ENCODE peak calls at places on chromosomes 16 and 17, in seven cellular contexts. One of them, this sample, is unnamed.

GRCh38 chr16:72913551-72913950 is 134.4 kb downstream of the ZFHX3 start:
- DNase-seq in adrenal gland: no peak
- DNase-seq in body of pancreas: no peak
- DNase-seq in A549: no peak
- DNase-seq in suprapubic skin: no peak
- DNase-seq in right lobe of liver: no peak
- DNase-seq in lower leg skin: no peak
- DNase-seq in this sample: no peak

GRCh38 chr16:86490859-86491642 is 19.3 kb upstream of the FOXF1 start:
- DNase-seq in adrenal gland: no peak
- DNase-seq in body of pancreas: no peak
- DNase-seq in A549: no peak
- DNase-seq in suprapubic skin: no peak
- DNase-seq in right lobe of liver: no peak
- DNase-seq in lower leg skin: no peak
- DNase-seq in this sample: no peak

GRCh38 chr16:18069683-18070082 is 266.9 kb downstream of the NPIPA8 start:
- DNase-seq in adrenal gland: no peak
- DNase-seq in body of pancreas: no peak
- DNase-seq in A549: no peak
- DNase-seq in suprapubic skin: no peak
- DNase-seq in right lobe of liver: no peak
- DNase-seq in lower leg skin: no peak
- DNase-seq in this sample: no peak

GRCh38 chr17:74123866-74124265 is 79.6 kb upstream of the RPL38 start:
- DNase-seq in adrenal gland: no peak
- DNase-seq in body of pancreas: no peak
- DNase-seq in A549: no peak
- DNase-seq in suprapubic skin: peak; percentile 59
- DNase-seq in right lobe of liver: no peak
- DNase-seq in lower leg skin: no peak
- DNase-seq in this sample: no peak

GRCh38 chr16:81478876-81479496 is 34.4 kb downstream of the CMIP start:
- DNase-seq in adrenal gland: peak; percentile 56
- DNase-seq in body of pancreas: peak; percentile 67
- DNase-seq in A549: no peak
- DNase-seq in suprapubic skin: no peak
- DNase-seq in right lobe of liver: peak; percentile 68
- DNase-seq in lower leg skin: no peak
- DNase-seq in this sample: peak; percentile 91

GRCh38 chr17:53792451-53792850 is 30.3 kb upstream of the KIF2B start:
- DNase-seq in adrenal gland: no peak
- DNase-seq in body of pancreas: no peak
- DNase-seq in A549: no peak
- DNase-seq in suprapubic skin: no peak
- DNase-seq in right lobe of liver: no peak
- DNase-seq in lower leg skin: no peak
- DNase-seq in this sample: no peak

GRCh38 chr16:14286381-14287230 is 215.5 kb downstream of the MRTFB start:
- DNase-seq in adrenal gland: peak; percentile 37
- DNase-seq in body of pancreas: no peak
- DNase-seq in A549: no peak
- DNase-seq in suprapubic skin: no peak
- DNase-seq in right lobe of liver: no peak
- DNase-seq in lower leg skin: no peak
- DNase-seq in this sample: no peak

GRCh38 chr16:13909872-13910303 is 10.1 kb upstream of the ERCC4 start:
- DNase-seq in adrenal gland: peak; percentile 42
- DNase-seq in body of pancreas: peak; percentile 94
- DNase-seq in A549: peak; percentile 49
- DNase-seq in suprapubic skin: no peak
- DNase-seq in right lobe of liver: peak; percentile 56
- DNase-seq in lower leg skin: no peak
- DNase-seq in this sample: no peak

GRCh38 chr17:7313890-7314718 is 1.1 kb downstream of the GPS2 start:
- DNase-seq in adrenal gland: no peak
- DNase-seq in body of pancreas: no peak
- DNase-seq in A549: peak; percentile 46
- DNase-seq in suprapubic skin: no peak
- DNase-seq in right lobe of liver: no peak
- DNase-seq in lower leg skin: no peak
- DNase-seq in this sample: no peak

GRCh38 chr16:11615756-11616447 is 29.2 kb upstream of the LITAF start:
- DNase-seq in adrenal gland: no peak
- DNase-seq in body of pancreas: no peak
- DNase-seq in A549: no peak
- DNase-seq in suprapubic skin: no peak
- DNase-seq in right lobe of liver: no peak
- DNase-seq in lower leg skin: no peak
- DNase-seq in this sample: no peak

GRCh38 chr17:48051278-48051677 is 3.1 kb downstream of the NFE2L1 start:
- DNase-seq in adrenal gland: peak; percentile 55
- DNase-seq in body of pancreas: no peak
- DNase-seq in A549: no peak
- DNase-seq in suprapubic skin: no peak
- DNase-seq in right lobe of liver: no peak
- DNase-seq in lower leg skin: no peak
- DNase-seq in this sample: peak; percentile 73

GRCh38 chr17:81917565-81918332 is at the start of gene SIRT7:
- DNase-seq in adrenal gland: peak; percentile 77
- DNase-seq in body of pancreas: peak; percentile 76
- DNase-seq in A549: peak; percentile 83
- DNase-seq in suprapubic skin: no peak
- DNase-seq in right lobe of liver: peak; percentile 85
- DNase-seq in lower leg skin: peak; percentile 92
- DNase-seq in this sample: peak; percentile 94

GRCh38 chr16:85041184-85041928 is 13.8 kb downstream of the KIAA0513 start:
- DNase-seq in adrenal gland: no peak
- DNase-seq in body of pancreas: no peak
- DNase-seq in A549: no peak
- DNase-seq in suprapubic skin: no peak
- DNase-seq in right lobe of liver: no peak
- DNase-seq in lower leg skin: no peak
- DNase-seq in this sample: no peak

GRCh38 chr17:78313735-78314648 is 45.9 kb downstream of the SOCS3 start:
- DNase-seq in adrenal gland: peak; percentile 66
- DNase-seq in body of pancreas: peak; percentile 88
- DNase-seq in A549: peak; percentile 95
- DNase-seq in suprapubic skin: no peak
- DNase-seq in right lobe of liver: peak; percentile 93
- DNase-seq in lower leg skin: peak; percentile 94
- DNase-seq in this sample: peak; percentile 89

GRCh38 chr17:77886387-77886728 is 72.1 kb upstream of the TNRC6C start:
- DNase-seq in adrenal gland: no peak
- DNase-seq in body of pancreas: no peak
- DNase-seq in A549: peak; percentile 33
- DNase-seq in suprapubic skin: no peak
- DNase-seq in right lobe of liver: peak; percentile 42
- DNase-seq in lower leg skin: no peak
- DNase-seq in this sample: peak; percentile 92

GRCh38 chr17:73976676-73977521 is 226.6 kb upstream of the RPL38 start:
- DNase-seq in adrenal gland: no peak
- DNase-seq in body of pancreas: no peak
- DNase-seq in A549: no peak
- DNase-seq in suprapubic skin: no peak
- DNase-seq in right lobe of liver: no peak
- DNase-seq in lower leg skin: no peak
- DNase-seq in this sample: no peak

GRCh38 chr16:31253642-31254045 is 6.1 kb upstream of the ITGAM start:
- DNase-seq in adrenal gland: peak; percentile 27
- DNase-seq in body of pancreas: peak; percentile 9
- DNase-seq in A549: peak; percentile 77
- DNase-seq in suprapubic skin: no peak
- DNase-seq in right lobe of liver: peak; percentile 53
- DNase-seq in lower leg skin: peak; percentile 88
- DNase-seq in this sample: peak; percentile 81

GRCh38 chr17:37761065-37761464 is 16.2 kb upstream of the HNF1B start:
- DNase-seq in adrenal gland: no peak
- DNase-seq in body of pancreas: no peak
- DNase-seq in A549: no peak
- DNase-seq in suprapubic skin: no peak
- DNase-seq in right lobe of liver: no peak
- DNase-seq in lower leg skin: no peak
- DNase-seq in this sample: no peak

GRCh38 chr16:15754821-15755534 is 101.8 kb downstream of the MYH11 start:
- DNase-seq in adrenal gland: no peak
- DNase-seq in body of pancreas: no peak
- DNase-seq in A549: no peak
- DNase-seq in suprapubic skin: no peak
- DNase-seq in right lobe of liver: no peak
- DNase-seq in lower leg skin: no peak
- DNase-seq in this sample: no peak

GRCh38 chr17:61794792-61795191 is 68.5 kb downstream of the BRIP1 start:
- DNase-seq in adrenal gland: no peak
- DNase-seq in body of pancreas: no peak
- DNase-seq in A549: no peak
- DNase-seq in suprapubic skin: no peak
- DNase-seq in right lobe of liver: no peak
- DNase-seq in lower leg skin: no peak
- DNase-seq in this sample: no peak

GRCh38 chr17:61793565-61793964 is 69.8 kb downstream of the BRIP1 start:
- DNase-seq in adrenal gland: no peak
- DNase-seq in body of pancreas: no peak
- DNase-seq in A549: no peak
- DNase-seq in suprapubic skin: no peak
- DNase-seq in right lobe of liver: no peak
- DNase-seq in lower leg skin: no peak
- DNase-seq in this sample: no peak

GRCh38 chr17:61794242-61794641 is 69.1 kb downstream of the BRIP1 start:
- DNase-seq in adrenal gland: no peak
- DNase-seq in body of pancreas: no peak
- DNase-seq in A549: no peak
- DNase-seq in suprapubic skin: no peak
- DNase-seq in right lobe of liver: no peak
- DNase-seq in lower leg skin: no peak
- DNase-seq in this sample: no peak

GRCh38 chr17:61797283-61797682 is 66.0 kb downstream of the BRIP1 start:
- DNase-seq in adrenal gland: no peak
- DNase-seq in body of pancreas: no peak
- DNase-seq in A549: no peak
- DNase-seq in suprapubic skin: no peak
- DNase-seq in right lobe of liver: no peak
- DNase-seq in lower leg skin: no peak
- DNase-seq in this sample: no peak

GRCh38 chr17:61795546-61795945 is 67.8 kb downstream of the BRIP1 start:
- DNase-seq in adrenal gland: no peak
- DNase-seq in body of pancreas: no peak
- DNase-seq in A549: no peak
- DNase-seq in suprapubic skin: no peak
- DNase-seq in right lobe of liver: no peak
- DNase-seq in lower leg skin: no peak
- DNase-seq in this sample: no peak
- TF ChIP-seq POLR2A in adrenal gland: no peak
- TF ChIP-seq POLR2A in body of pancreas: no peak
- TF ChIP-seq POLR2A in A549: no peak
- TF ChIP-seq POLR2A in suprapubic skin: no peak
- TF ChIP-seq POLR2A in right lobe of liver: no peak
- TF ChIP-seq POLR2A in lower leg skin: no peak
- TF ChIP-seq POLR2A in this sample: no peak

DNA sequence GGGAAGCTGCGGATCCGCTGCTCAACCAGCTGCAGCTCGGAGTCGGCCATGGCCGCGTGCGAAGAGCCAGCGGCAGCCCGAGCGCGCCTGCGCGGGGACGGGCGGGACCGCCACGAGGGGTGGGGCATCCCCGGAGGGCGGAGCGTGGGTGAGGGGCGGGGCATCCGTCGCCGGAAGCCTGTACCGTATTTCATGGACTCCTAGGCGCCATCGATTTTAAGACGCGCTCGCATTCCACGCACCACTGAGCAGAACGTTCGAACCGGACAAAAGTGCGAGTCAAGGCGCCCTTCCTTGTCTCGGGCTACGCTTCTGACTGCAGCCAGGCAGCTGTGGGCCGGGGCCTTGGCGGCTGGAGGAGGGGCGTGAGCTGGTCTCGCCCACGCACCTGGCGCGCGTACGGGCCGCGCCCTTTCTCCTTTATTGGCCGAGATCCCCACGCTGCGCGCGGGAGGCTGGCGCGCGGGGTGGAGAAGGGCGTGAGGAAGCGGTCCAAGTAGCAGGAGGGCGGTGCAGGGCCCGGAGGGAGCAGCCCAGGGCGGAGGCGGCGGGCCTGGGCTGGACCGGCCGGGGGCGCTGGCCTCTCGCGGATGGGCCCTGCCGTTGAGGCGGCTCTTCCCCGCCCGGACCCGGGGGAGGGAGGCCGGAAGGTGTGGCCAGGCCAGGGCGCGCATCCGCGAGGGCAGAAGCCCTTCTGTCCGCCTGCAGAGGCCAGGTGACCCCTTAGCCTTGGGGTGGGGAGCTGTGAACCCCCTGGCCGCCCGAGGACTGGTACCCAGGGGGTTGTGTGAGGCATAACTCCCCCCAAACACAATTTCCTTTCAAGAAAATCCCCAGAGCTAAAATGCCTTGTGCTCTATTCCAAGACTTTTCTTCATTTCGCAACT is at the start of gene APRT:
- DNase-seq in adrenal gland: peak; percentile 97
- DNase-seq in body of pancreas: peak; percentile 95
- DNase-seq in A549: peak; percentile 95
- DNase-seq in suprapubic skin: peak; percentile 97
- DNase-seq in right lobe of liver: peak; percentile 96
- DNase-seq in lower leg skin: peak; percentile 99
- DNase-seq in this sample: peak; percentile 99
- TF ChIP-seq CTCF in adrenal gland: peak; percentile 11
- TF ChIP-seq CTCF in body of pancreas: peak; percentile 15
- TF ChIP-seq CTCF in A549: peak; percentile 33
- TF ChIP-seq CTCF in suprapubic skin: no peak
- TF ChIP-seq CTCF in right lobe of liver: peak; percentile 36
- TF ChIP-seq CTCF in lower leg skin: no peak
- TF ChIP-seq CTCF in this sample: peak; percentile 4

GRCh38 chr16:1828645-1829410 is 1.8 kb downstream of the FAHD1 start:
- DNase-seq in adrenal gland: no peak
- DNase-seq in body of pancreas: no peak
- DNase-seq in A549: no peak
- DNase-seq in suprapubic skin: peak; percentile 45
- DNase-seq in right lobe of liver: no peak
- DNase-seq in lower leg skin: no peak
- DNase-seq in this sample: no peak
- H3K4me3 ChIP-seq in adrenal gland: no peak overlapping the region
- H3K4me3 ChIP-seq in body of pancreas: no peak overlapping the region
- H3K4me3 ChIP-seq in A549: peak overlapping the region; percentile 67
- H3K4me3 ChIP-seq in suprapubic skin: peak overlapping the region; percentile 93
- H3K4me3 ChIP-seq in right lobe of liver: peak overlapping the region; percentile 96
- H3K4me3 ChIP-seq in lower leg skin: no peak overlapping the region
- H3K4me3 ChIP-seq in this sample: no peak overlapping the region

DNA sequence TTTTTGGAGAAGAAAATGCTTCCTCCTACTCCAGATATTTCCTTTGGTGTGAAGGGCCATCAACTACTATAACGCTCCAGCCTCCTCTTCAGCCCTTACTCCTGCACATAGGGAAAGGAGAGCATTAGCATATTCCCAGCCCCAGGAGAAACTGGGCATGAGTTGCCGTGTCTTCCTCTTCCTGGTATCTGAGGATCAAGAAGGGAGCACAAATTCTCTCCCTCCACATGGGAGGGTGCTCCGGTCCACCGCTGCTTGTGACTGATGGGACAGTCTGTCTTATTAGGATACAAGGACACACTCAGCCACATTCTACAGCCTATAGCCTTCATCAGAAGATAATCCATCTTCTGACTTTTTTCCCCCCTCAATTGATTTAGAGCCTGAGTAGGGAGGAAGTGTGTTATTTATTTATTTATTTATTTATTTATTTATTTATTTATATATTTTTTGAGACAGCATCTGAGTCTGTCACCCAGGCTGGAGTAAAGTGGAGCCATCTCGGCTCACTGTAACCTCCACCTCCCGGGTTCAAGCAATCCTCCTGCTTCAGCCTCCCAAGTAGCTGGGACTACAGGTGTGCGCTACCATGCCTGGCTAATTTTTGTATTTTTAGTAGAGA is 16.6 kb upstream of the CYB5B start:
- DNase-seq in adrenal gland: no peak
- DNase-seq in body of pancreas: no peak
- DNase-seq in A549: no peak
- DNase-seq in suprapubic skin: no peak
- DNase-seq in right lobe of liver: no peak
- DNase-seq in lower leg skin: no peak
- DNase-seq in this sample: no peak
- TF ChIP-seq POLR2A in adrenal gland: no peak
- TF ChIP-seq POLR2A in body of pancreas: no peak
- TF ChIP-seq POLR2A in A549: no peak
- TF ChIP-seq POLR2A in suprapubic skin: no peak
- TF ChIP-seq POLR2A in right lobe of liver: no peak
- TF ChIP-seq POLR2A in lower leg skin: no peak
- TF ChIP-seq POLR2A in this sample: no peak

This sample was measured in spleen.